ENCODE peak calls at places on chromosomes 5 and 9, in four cellular contexts. K is mesenchymal stem cell, I is IMR-90, C is neuronal stem cell. H is an unnamed sample.

GRCh38 chr5:145350501-145350900 is 484.6 kb downstream of the PRELID2 start:
- DNase-seq in I (peak; percentile 85), C (no peak), K (no peak), H (no peak)

GRCh38 chr9:120655005-120655622 is 59.2 kb downstream of the MEGF9 start:
- DNase-seq in I (peak; percentile 70), C (no peak), K (peak; percentile 32), H (no peak)

GRCh38 chr5:6328173-6328572 is 50.2 kb downstream of the MED10 start:
- DNase-seq in K (no peak), C (peak; percentile 73), I (peak; percentile 1), H (peak; percentile 75)

GRCh38 chr9:113568481-113569321 is 105.2 kb downstream of the RGS3 start:
- DNase-seq in I (peak; percentile 43), C (no peak), K (peak; percentile 95), H (no peak)

GRCh38 chr5:110588241-110588962 is 138.1 kb downstream of the TMEM232 start:
- DNase-seq in I (no peak), K (no peak), C (no peak), H (no peak)

GRCh38 chr9:122821278-122821952 is 7.0 kb downstream of the PDCL start:
- DNase-seq in K (peak; percentile 62), I (peak; percentile 62), C (no peak), H (no peak)

GRCh38 chr5:13316191-13316590 is 628.3 kb downstream of the DNAH5 start:
- DNase-seq in K (no peak), I (no peak), C (peak; percentile 68), H (no peak)

GRCh38 chr9:84839538-84839937 is 170.0 kb downstream of the NTRK2 start:
- DNase-seq in I (no peak), C (no peak), K (peak; percentile 59), H (no peak)

GRCh38 chr5:635321-636055 is 23.3 kb downstream of the CEP72 start:
- DNase-seq in K (no peak), C (no peak), I (no peak), H (no peak)

GRCh38 chr9:35832814-35833213 is 3.8 kb downstream of the TMEM8B start:
- DNase-seq in I (no peak), C (no peak), K (no peak), H (no peak)

GRCh38 chr5:179276838-179277395 is 68.3 kb downstream of the ADAMTS2 start:
- DNase-seq in K (no peak), I (no peak), C (no peak), H (no peak)
- H2AK5ac ChIP-seq in K (peak overlapping the region; percentile 56), I (peak overlapping the region; percentile 81), C (peak overlapping the region; percentile 40), H (no peak overlapping the region)

DNA sequence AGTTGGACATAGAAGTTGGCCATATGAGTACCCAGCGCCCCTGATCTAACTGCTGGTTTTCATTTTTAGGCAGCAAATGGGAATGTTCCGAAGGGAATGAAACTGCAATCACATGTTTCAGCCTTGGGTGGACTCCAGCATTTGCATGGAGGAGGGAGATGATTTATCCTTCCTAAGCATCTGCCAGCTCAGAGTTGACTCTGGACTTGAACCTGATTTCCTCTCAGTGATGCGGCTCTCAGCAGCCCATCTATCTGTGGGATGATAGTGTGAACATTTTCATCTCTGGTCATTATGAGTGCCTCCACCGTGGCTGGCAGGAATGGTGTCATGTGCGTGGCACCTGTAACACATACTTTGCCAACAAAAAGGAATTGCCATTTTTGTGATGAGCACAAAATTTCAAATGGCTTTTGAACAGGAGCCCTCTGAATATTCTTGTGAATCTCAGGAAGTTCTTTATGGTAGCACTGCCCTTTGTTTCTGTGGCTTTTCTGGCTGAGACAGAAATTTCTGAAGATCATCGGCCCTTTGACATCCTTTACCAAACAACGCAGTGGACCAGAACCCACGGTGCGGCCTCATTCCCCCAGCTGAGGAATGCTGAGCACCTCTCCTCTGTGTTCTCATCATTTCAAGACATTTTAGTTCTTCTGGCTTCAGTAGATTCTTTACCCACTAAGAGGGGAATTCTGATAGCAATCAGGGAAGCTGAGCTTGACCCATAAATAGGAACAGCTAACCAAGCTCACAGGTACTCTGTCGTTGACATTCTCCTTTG is 28.5 kb downstream of the FUBP3 start:
- DNase-seq in C (no peak), K (no peak), I (peak; percentile 67), H (no peak)
- H2BK120ac ChIP-seq in C (no peak overlapping the region), K (no peak overlapping the region), I (no peak overlapping the region), H (no peak overlapping the region)

GRCh38 chr5:120454094-120454798 is 9.9 kb upstream of the PRR16 start:
- DNase-seq in I (peak; percentile 83), C (peak; percentile 37), K (peak; percentile 68), H (no peak)

GRCh38 chr5:120452471-120452870 is 11.6 kb upstream of the PRR16 start:
- DNase-seq in C (no peak), K (no peak), I (peak; percentile 15), H (no peak)

GRCh38 chr5:120463026-120463770 is 902 bp upstream of the PRR16 start:
- DNase-seq in I (no peak), K (no peak), C (no peak), H (no peak)

GRCh38 chr5:120457839-120458507 is 6.1 kb upstream of the PRR16 start:
- DNase-seq in C (no peak), I (peak; percentile 29), K (peak; percentile 63), H (peak; percentile 80)
- H2AFZ ChIP-seq in C (peak overlapping the region; percentile 78), I (no peak overlapping the region), K (peak overlapping the region; percentile 61), H (peak overlapping the region; percentile 42)

DNA sequence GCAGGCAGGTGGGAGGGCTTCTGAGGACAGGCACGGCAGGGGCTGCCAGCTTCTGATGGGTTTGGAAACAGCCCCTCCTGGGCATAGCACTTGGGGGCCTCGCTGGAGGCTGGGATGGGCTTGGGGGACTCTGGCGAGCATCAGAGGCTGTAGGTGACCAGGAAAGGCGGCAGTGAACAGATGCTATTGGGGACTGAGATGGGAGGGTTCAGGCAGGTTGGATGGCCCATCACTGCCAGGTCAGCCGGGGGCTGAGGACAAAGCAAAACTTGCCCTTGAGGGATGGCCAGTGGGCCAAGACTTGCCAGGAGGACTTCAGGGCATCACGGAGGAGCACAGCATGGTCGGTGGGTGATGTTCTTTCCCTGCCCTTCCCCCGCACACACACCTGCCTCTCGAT is 6.7 kb downstream of the AIF1L start:
- DNase-seq in K (no peak), I (no peak), C (no peak), H (no peak)
- H2AK5ac ChIP-seq in K (peak overlapping the region; percentile 74), I (no peak overlapping the region), C (no peak overlapping the region), H (no peak overlapping the region)

DNA sequence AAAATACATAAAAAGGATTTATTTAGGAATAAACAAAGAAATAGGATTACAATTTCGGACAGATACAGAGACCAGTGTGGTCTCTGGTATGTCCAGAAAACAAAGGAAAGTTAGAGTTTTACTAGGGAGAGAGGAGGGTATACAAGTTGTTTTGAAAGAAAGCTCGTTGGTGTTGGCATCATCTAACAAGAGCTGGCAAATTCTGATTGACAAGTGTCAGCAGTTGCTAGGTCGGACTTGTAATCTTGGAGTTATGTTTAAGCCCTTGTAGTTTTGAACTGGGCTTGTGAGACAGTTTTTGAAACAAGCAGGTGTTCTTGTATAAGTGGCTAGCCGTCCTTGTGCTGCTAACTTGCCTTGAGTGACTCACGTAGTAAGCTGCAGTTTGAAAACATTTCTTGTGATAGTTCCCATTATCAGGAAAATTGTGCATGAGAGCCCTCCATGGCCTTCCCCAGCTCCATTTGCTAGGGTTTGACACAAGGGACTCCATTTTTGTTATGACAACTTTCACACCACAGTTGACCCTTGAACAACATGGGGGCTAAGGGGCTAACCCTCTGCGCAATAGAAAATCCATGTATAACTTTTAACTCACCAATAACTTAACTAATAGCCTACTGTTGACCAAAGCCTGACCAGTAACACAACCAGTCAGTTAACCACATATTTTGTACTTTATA is 48.1 kb downstream of the ZNF622 start:
- DNase-seq in I (no peak), C (no peak), K (no peak), H (no peak)
- H2BK120ac ChIP-seq in I (no peak overlapping the region), C (no peak overlapping the region), K (no peak overlapping the region), H (no peak overlapping the region)

H was measured in H9.